ENCODE peak calls at places on chromosomes 6 and 20, in seven cellular contexts. S, K, G, E, U, M and I are unnamed samples.

GRCh38 chr20:16860914-16861313 is 112.8 kb downstream of the OTOR start:
- DNase-seq in S (no peak), K (no peak), G (no peak), E (no peak), U (no peak), M (no peak), I (no peak)

GRCh38 chr6:111011360-111012142 is 29.7 kb downstream of the RPF2 start:
- DNase-seq in S (peak; percentile 74), K (peak; percentile 50), G (peak; percentile 29), E (no peak), U (no peak), M (no peak), I (no peak)

GRCh38 chr20:35295674-35296073 is 3.4 kb upstream of the FAM83C start:
- DNase-seq in S (no peak), K (no peak), G (no peak), E (no peak), U (no peak), M (no peak), I (no peak)

GRCh38 chr20:7147220-7147601 is 379.7 kb downstream of the BMP2 start:
- DNase-seq in S (no peak), K (no peak), G (no peak), E (no peak), U (no peak), M (no peak), I (no peak)

GRCh38 chr6:133568970-133569889 is 319.7 kb upstream of the TCF21 start:
- DNase-seq in S (peak; percentile 30), K (peak; percentile 90), G (peak; percentile 13), E (no peak), U (no peak), M (peak; percentile 14), I (no peak)

GRCh38 chr6:117389227-117390057 is 36.3 kb downstream of the ROS1 start:
- DNase-seq in S (no peak), K (peak; percentile 89), G (no peak), E (no peak), U (no peak), M (peak; percentile 31), I (no peak)

GRCh38 chr20:58130574-58130973 is 97.9 kb downstream of the ANKRD60 start:
- DNase-seq in S (no peak), K (no peak), G (no peak), E (peak; percentile 42), U (no peak), M (no peak), I (peak; percentile 63)

GRCh38 chr20:8777866-8778265 is 291.0 kb upstream of the PLCB4 start:
- DNase-seq in S (no peak), K (no peak), G (no peak), E (no peak), U (no peak), M (no peak), I (no peak)

GRCh38 chr20:45905505-45906079 is 6.4 kb downstream of the PLTP start:
- DNase-seq in S (no peak), K (peak; percentile 99), G (no peak), E (no peak), U (no peak), M (no peak), I (no peak)

GRCh38 chr20:35910254-35910653 is 44.0 kb downstream of the SCAND1 start:
- DNase-seq in S (no peak), K (no peak), G (no peak), E (no peak), U (no peak), M (no peak), I (no peak)

GRCh38 chr20:52941803-52942202 is 30.4 kb upstream of the TSHZ2 start:
- DNase-seq in S (no peak), K (no peak), G (no peak), E (no peak), U (no peak), M (no peak), I (no peak)

GRCh38 chr6:108359901-108360882 is 65.3 kb downstream of the AFG1L start:
- DNase-seq in S (no peak), K (no peak), G (no peak), E (no peak), U (no peak), M (no peak), I (no peak)

GRCh38 chr6:33425668-33426577 is 6.1 kb downstream of the SYNGAP1 start:
- DNase-seq in S (peak; percentile 91), K (peak; percentile 77), G (peak; percentile 92), E (peak; percentile 90), U (peak; percentile 82), M (peak; percentile 91), I (peak; percentile 94)

GRCh38 chr20:20452254-20452676 is 84.4 kb downstream of the INSM1 start:
- DNase-seq in S (peak; percentile 58), K (peak; percentile 89), G (peak; percentile 78), E (no peak), U (no peak), M (peak; percentile 54), I (no peak)

GRCh38 chr6:52208612-52209011 is 22.4 kb downstream of the IL17A start:
- DNase-seq in S (no peak), K (no peak), G (no peak), E (no peak), U (no peak), M (no peak), I (no peak)

GRCh38 chr6:52209672-52210626 is 23.8 kb downstream of the IL17A start:
- DNase-seq in S (peak; percentile 27), K (no peak), G (no peak), E (no peak), U (no peak), M (no peak), I (no peak)

GRCh38 chr6:52201493-52201892 is 15.3 kb downstream of the IL17A start:
- DNase-seq in S (no peak), K (no peak), G (no peak), E (no peak), U (no peak), M (no peak), I (no peak)

DNA sequence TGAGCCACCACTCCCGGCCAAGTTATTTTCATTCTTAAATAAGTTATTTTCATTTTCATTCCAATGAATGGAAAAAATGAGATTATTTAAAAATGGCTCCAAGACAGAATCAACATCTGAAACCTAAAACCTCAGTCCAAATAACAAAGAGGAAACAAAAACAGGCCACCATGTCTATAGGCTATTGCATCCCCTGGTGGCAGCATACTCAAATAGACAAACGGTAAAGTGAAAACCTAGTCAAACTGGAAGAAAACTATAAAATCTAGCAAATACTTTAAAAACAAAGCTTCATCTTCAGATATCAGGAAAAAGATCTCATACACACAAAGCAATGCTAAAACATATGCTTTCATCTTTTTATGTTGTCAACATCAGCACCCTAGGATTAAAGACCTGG is 20.9 kb downstream of the IL17A start:
- DNase-seq in S (no peak), K (no peak), G (no peak), E (no peak), U (no peak), M (no peak), I (no peak)
- TF ChIP-seq CTCF in S (no peak), K (peak; percentile 43), G (no peak), E (no peak), U (no peak), M (no peak), I (no peak)

DNA sequence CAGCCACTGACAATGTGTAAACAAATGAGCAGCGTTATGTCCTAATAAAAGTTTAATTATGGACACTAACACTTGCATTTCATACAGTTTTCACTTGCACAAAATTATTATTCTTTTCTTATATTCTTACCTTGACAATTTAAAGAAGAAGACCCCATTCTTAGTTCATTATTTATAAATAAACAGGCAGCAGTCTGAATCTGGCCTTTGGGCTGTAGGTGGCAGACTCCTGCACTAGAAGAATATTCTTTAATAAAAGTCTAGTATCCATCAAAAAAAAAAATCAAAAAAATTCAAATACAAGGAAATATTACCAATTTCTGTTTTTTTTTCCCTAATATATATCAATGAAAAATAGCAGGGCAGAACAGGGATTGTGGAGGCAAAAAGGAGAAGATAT is 24.8 kb downstream of the PTCHD4 start:
- DNase-seq in S (no peak), K (no peak), G (no peak), E (no peak), U (no peak), M (no peak), I (no peak)
- TF ChIP-seq CTCF in S (no peak), K (peak; percentile 60), G (no peak), E (peak; percentile 25), U (no peak), M (no peak), I (peak; percentile 46)

GRCh38 chr6:138529510-138529909 is 30.2 kb upstream of the NHSL1 start:
- DNase-seq in S (no peak), K (no peak), G (no peak), E (no peak), U (no peak), M (no peak), I (no peak)
- TF ChIP-seq CTCF in S (no peak), K (no peak), G (no peak), E (no peak), U (no peak), M (no peak), I (no peak)

GRCh38 chr20:658731-659291 is 5.8 kb upstream of the SRXN1 start:
- DNase-seq in S (no peak), K (no peak), G (no peak), E (no peak), U (no peak), M (no peak), I (no peak)

GRCh38 chr20:664151-664550 is 11.2 kb upstream of the SRXN1 start:
- DNase-seq in S (no peak), K (no peak), G (no peak), E (no peak), U (no peak), M (no peak), I (no peak)

GRCh38 chr20:663315-664090 is 10.5 kb upstream of the SRXN1 start:
- DNase-seq in S (no peak), K (no peak), G (peak; percentile 34), E (no peak), U (no peak), M (no peak), I (no peak)

GRCh38 chr20:662289-663192 is 9.5 kb upstream of the SRXN1 start:
- DNase-seq in S (no peak), K (no peak), G (no peak), E (no peak), U (no peak), M (no peak), I (no peak)

GRCh38 chr20:661474-662288 is 8.7 kb upstream of the SRXN1 start:
- DNase-seq in S (no peak), K (no peak), G (no peak), E (no peak), U (no peak), M (no peak), I (no peak)
- TF ChIP-seq CTCF in S (no peak), K (no peak), G (no peak), E (no peak), U (no peak), M (no peak), I (no peak)

DNA sequence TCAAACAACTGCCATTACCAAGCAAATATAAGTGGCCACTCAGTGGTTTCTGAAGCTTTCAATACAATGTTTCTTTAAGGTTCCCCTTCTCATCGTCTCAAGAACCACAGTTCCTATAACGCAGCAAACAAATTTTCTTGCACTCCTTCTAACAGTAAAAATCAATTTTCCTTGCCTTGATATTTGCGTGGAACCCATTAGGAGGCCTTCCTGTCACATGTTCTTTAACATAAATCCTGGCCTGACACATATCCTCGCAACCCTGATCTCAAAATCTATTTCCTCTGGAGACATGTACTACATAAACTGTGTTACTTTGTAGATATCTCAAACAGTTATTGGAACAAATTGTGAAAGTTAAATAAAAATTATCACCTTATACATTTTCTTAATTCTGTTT is 65.9 kb upstream of the MANEA start:
- DNase-seq in S (no peak), K (no peak), G (no peak), E (no peak), U (no peak), M (no peak), I (no peak)
- TF ChIP-seq CTCF in S (no peak), K (no peak), G (no peak), E (no peak), U (no peak), M (no peak), I (no peak)